ENCODE peak calls at places on chromosomes 3 and 15, in five cellular contexts. P is IMR-90, R is uterus, M is K562, F is heart left ventricle. N is an unnamed sample.

GRCh38 chr3:78589778-78590177 is 1178.0 kb downstream of the ROBO1 start:
- DNase-seq in P (no peak), R (no peak), M (no peak), F (no peak), N (no peak)

GRCh38 chr3:126268866-126269265 is 88.3 kb downstream of the KLF15 start:
- DNase-seq in P (no peak), R (no peak), M (no peak), F (no peak), N (no peak)

GRCh38 chr3:14120111-14120920 is 4.4 kb downstream of the CHCHD4 start:
- DNase-seq in P (no peak), R (no peak), M (no peak), F (no peak), N (peak)

GRCh38 chr3:130759692-130760338 is 13.2 kb upstream of the PIK3R4 start:
- DNase-seq in P (peak), R (no peak), M (peak), F (no peak), N (no peak)

GRCh38 chr3:50230833-50231125 is 5.2 kb upstream of the GNAI2 start:
- DNase-seq in P (peak), R (no peak), M (no peak), F (no peak), N (no peak)

GRCh38 chr15:77474987-77475385 is 54.3 kb downstream of the HMG20A start:
- DNase-seq in P (no peak), R (no peak), M (no peak), F (no peak), N (no peak)

GRCh38 chr3:126107960-126108688 is 24.2 kb upstream of the SLC41A3 start:
- DNase-seq in P (peak), R (no peak), M (no peak), F (no peak), N (no peak)

GRCh38 chr3:136659253-136659652 is 92.9 kb downstream of the STAG1 start:
- DNase-seq in P (peak), R (no peak), M (no peak), F (no peak), N (no peak)

GRCh38 chr3:128549283-128550112 is 56.5 kb upstream of the GATA2 start:
- DNase-seq in P (peak), R (peak), M (peak), F (peak), N (no peak)

GRCh38 chr3:147958754-147959153 is 549.6 kb downstream of the ZIC1 start:
- DNase-seq in P (no peak), R (no peak), M (no peak), F (no peak), N (no peak)

GRCh38 chr3:35790764-35791163 is 151.4 kb downstream of the ARPP21 start:
- DNase-seq in P (no peak), R (no peak), M (no peak), F (no peak), N (no peak)

GRCh38 chr3:63912768-63913588 is 795 bp upstream of the SCAANT1 start:
- DNase-seq in P (peak), R (peak), M (peak), F (peak), N (peak)

GRCh38 chr15:94844533-94845390 is 613.4 kb downstream of the MCTP2 start:
- DNase-seq in P (no peak), R (peak), M (peak), F (peak), N (peak)

GRCh38 chr3:106877632-106878031 is 499.6 kb upstream of the CCDC54 start:
- DNase-seq in P (no peak), R (no peak), M (no peak), F (no peak), N (no peak)

GRCh38 chr15:41773729-41774061 is 589 bp upstream of the MAPKBP1 start:
- DNase-seq in P (no peak), R (no peak), M (no peak), F (no peak), N (no peak)

GRCh38 chr15:99141943-99142342 is 37.1 kb downstream of the SYNM start:
- DNase-seq in P (no peak), R (no peak), M (no peak), F (no peak), N (peak)

GRCh38 chr3:43434431-43434830 is 148.1 kb downstream of the SNRK start:
- DNase-seq in P (no peak), R (no peak), M (no peak), F (no peak), N (no peak)

GRCh38 chr3:141414141-141414689 is 45.9 kb downstream of the ZBTB38 start:
- DNase-seq in P (no peak), R (no peak), M (no peak), F (peak), N (no peak)

GRCh38 chr15:81046290-81046689 is 45.6 kb downstream of the TLNRD1 start:
- DNase-seq in P (no peak), R (no peak), M (no peak), F (no peak), N (no peak)

GRCh38 chr15:99095626-99096025 is 9.3 kb upstream of the SYNM start:
- DNase-seq in P (no peak), R (no peak), M (no peak), F (no peak), N (no peak)

GRCh38 chr3:38000242-38000916 is 9.8 kb downstream of the VILL start:
- DNase-seq in P (no peak), R (no peak), M (no peak), F (no peak), N (no peak)

GRCh38 chr15:57605491-57605890 is 13.8 kb downstream of the MYZAP start:
- DNase-seq in P (no peak), R (no peak), M (no peak), F (no peak), N (no peak)

GRCh38 chr15:56731571-56731970 is 1.7 kb downstream of the ZNF280D start:
- DNase-seq in P (no peak), R (no peak), M (no peak), F (no peak), N (no peak)

GRCh38 chr3:134369231-134369741 is 5.0 kb downstream of the AMOTL2 start:
- DNase-seq in P (peak), R (no peak), M (no peak), F (no peak), N (peak)

GRCh38 chr3:134371542-134372324 is 2.5 kb downstream of the AMOTL2 start:
- DNase-seq in P (peak), R (no peak), M (no peak), F (no peak), N (no peak)

GRCh38 chr3:134368751-134369105 is 5.5 kb downstream of the AMOTL2 start:
- DNase-seq in P (no peak), R (no peak), M (no peak), F (no peak), N (peak)

GRCh38 chr3:134370611-134371451 is 3.4 kb downstream of the AMOTL2 start:
- DNase-seq in P (no peak), R (no peak), M (no peak), F (no peak), N (peak)

DNA sequence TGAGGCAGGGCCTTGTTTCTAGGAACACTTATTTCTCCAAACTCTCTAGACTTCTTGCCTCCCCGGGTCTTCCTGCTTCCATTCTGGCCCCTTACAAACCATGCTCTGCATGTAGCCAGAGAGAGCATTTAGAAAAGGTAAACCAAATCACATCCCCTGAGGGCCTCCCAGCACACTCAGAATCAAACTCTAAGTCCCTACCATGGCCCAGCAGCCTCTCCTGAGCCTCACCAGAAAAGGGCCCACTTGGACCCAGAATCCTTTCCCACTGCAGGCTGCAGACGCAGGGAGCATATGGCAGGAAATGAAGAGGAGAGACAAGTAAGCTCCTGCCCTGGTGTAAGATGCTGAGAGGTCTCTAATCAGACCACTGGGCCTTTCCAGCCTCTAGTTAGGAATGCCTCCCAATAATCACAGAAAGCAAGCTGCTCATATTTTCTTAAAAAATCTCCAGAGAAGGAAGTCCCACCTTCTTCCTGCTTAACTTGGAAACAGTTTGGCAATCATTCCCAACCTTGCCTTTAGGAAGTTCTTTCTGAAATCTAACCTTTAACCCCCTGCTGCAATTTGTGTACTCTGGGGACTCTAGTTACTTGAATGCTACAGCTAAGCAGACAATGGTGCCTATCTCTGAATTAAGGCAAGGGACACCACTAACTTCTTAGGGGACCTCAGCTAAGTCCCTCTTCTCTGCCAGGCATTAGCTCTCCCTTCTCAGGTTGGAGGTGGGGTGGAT is 4.2 kb downstream of the AMOTL2 start:
- DNase-seq in P (no peak), R (no peak), M (no peak), F (no peak), N (no peak)
- H3K4me3 ChIP-seq in P (no peak), R (no peak), M (no peak), F (peak), N (no peak)

GRCh38 chr3:101892648-101893047 is 43.3 kb downstream of the NFKBIZ start:
- DNase-seq in P (no peak), R (no peak), M (no peak), F (no peak), N (no peak)
- TF ChIP-seq POLR2A in P (no peak), R (no peak), M (no peak), F (no peak), N (no peak)

GRCh38 chr3:158912188-158912587 is 110.3 kb downstream of the MFSD1 start:
- DNase-seq in P (no peak), R (no peak), M (peak), F (no peak), N (no peak)
- TF ChIP-seq CTCF in P (no peak), R (no peak), M (peak), F (no peak), N (no peak)

GRCh38 chr15:52018244-52018643 is 775 bp upstream of the MAPK6 start:
- DNase-seq in P (peak), R (no peak), M (no peak), F (no peak), N (no peak)
- H3K4me3 ChIP-seq in P (no peak), R (no peak), M (peak), F (no peak), N (no peak)

DNA sequence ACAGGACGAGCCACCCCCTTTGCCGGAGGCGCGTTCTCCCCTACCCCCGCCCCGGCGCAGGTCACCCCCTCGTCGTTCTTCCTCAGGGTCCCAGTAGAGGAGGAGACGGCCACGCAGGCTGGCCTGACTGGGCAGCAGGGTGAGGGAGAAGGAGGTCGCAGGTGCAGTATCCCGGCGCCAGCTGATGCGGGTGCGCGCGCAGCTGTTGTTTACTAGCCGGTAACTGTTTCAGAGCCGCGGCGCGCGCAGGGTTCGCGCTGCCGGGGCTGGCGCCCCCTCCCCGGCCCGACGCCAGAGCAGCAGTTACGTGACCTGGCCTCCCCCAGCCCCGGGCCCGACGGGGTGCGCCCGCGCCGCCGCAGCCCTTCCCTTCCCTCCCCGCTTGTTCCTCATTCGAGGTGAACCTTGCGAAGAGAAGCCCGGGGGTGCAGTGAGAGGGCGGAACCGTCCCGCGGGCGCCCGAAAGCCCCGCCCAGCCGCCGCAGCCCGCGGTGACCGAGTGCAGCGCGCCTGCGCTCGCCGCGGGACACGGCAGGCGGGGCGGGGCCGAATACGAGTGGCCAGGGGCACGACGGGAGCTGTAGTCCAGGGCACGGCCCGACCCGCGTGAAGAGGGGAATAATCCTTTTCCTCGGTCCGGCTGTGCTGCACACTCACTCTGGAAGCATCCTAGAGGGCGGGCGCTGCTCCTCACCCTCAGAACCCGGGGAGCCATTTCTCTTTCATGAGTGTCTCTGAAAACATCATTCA is at the start of gene SLC12A6:
- DNase-seq in P (peak), R (peak), M (peak), F (peak), N (peak)
- TF ChIP-seq POLR2A in P (no peak), R (peak), M (peak), F (no peak), N (no peak)

GRCh38 chr3:190718097-190718496 is 144.4 kb downstream of the GMNC start:
- DNase-seq in P (no peak), R (no peak), M (no peak), F (no peak), N (no peak)
- TF ChIP-seq CTCF in P (no peak), R (no peak), M (no peak), F (no peak), N (no peak)

DNA sequence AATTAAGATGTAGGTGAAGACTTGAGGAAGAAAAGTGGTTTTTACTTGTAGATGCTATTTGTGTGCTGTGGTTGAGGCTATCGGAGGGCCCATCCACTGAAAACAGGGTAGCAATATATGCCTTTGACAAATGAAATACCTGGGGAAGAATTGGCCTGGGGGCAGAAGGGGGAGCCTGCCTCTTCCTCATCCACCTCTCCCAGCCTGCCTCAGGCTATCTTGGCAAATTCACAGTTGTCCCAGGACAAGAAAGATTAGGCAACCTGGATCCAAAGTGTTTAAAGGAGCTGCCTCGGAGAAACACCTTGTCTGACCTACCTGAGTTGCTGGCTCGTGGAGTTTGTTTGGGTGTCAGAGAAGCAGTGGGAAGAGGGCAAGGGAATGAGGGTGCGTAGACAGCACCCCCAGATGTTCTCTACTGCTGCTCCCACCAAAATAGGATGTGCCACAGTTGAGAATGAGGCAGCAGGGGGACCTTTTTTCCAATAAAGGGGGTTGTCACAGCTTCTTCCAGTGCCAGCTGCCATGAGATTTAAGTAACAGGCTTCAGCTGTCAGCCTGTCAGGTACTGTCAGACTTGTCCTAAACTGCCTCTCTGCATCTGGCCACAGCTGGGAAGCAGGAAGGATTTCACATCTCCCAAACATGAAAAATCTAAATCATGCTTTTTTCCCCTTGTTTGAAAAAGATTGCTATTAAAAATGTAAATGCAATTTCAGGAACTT is 9.2 kb downstream of the PLEKHO2 start:
- DNase-seq in P (no peak), R (no peak), M (no peak), F (no peak), N (no peak)
- H3K4me3 ChIP-seq in P (no peak), R (no peak), M (no peak), F (no peak), N (no peak)

DNA sequence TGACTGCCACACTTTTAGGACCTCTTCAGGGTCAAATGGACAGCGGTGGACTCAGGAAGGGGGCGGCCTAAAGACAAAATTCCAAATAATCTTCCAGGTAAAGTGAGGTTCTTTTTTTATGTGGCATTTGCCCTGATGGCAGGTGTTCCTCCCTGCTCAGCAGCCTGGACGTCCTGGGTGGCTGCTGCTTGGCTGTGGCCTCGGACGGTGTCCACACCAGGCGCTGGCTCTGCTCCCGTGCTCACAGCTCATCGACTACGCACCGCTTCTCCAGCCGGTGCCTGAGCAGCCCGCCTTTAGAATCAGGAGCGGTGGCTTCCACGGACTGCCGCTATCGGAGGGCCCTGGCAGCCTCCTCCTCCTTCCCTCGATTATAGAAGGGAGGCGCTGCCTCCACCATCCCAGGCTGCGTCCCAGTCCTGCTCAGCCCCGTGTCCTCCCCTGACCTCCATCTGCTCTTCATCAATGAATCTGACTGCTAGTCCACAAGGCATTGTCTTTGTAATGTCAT is 41.9 kb downstream of the PCSK6 start:
- DNase-seq in P (no peak), R (no peak), M (no peak), F (peak), N (no peak)
- TF ChIP-seq POLR2A in P (no peak), R (no peak), M (no peak), F (no peak), N (no peak)

N was measured in lower leg skin.